ENCODE peak calls at places on chromosomes 12 and 14, in five cellular contexts. Z is PC-9; N is CD8-positive, alpha-beta T cell; X is astrocyte; S is tibial artery. V is an unnamed sample.

GRCh38 chr14:24238123-24238522 is 4.3 kb downstream of the TINF2 start:
- DNase-seq in Z (no peak), N (no peak), X (no peak), S (no peak), V (no peak)

GRCh38 chr14:90161129-90161528 is 95.2 kb upstream of the PSMC1 start:
- DNase-seq in Z (no peak), N (no peak), X (no peak), S (no peak), V (no peak)

GRCh38 chr12:105064564-105065222 is 19.6 kb downstream of the ALDH1L2 start:
- DNase-seq in Z (no peak), N (no peak), X (no peak), S (no peak), V (no peak)

GRCh38 chr12:88035907-88036289 is 6.7 kb upstream of the C12orf50 start:
- DNase-seq in Z (peak; percentile 52), N (no peak), X (no peak), S (no peak), V (no peak)

GRCh38 chr12:2960432-2960956 is 1.3 kb downstream of the TEAD4 start:
- DNase-seq in Z (peak; percentile 48), N (no peak), X (peak; percentile 56), S (no peak), V (no peak)

GRCh38 chr14:51333299-51333698 is 93.3 kb downstream of the TMX1 start:
- DNase-seq in Z (no peak), N (no peak), X (no peak), S (no peak), V (no peak)

GRCh38 chr12:123126294-123127144 is 24.4 kb downstream of the PITPNM2 start:
- DNase-seq in Z (peak; percentile 91), N (no peak), X (peak; percentile 99), S (peak; percentile 69), V (no peak)

GRCh38 chr12:106642991-106643390 is 60.2 kb downstream of the RFX4 start:
- DNase-seq in Z (no peak), N (no peak), X (no peak), S (no peak), V (no peak)

GRCh38 chr12:131815132-131815531 is 13.1 kb upstream of the MMP17 start:
- DNase-seq in Z (no peak), N (no peak), X (no peak), S (no peak), V (no peak)

GRCh38 chr12:11321980-11322379 is 11.7 kb upstream of the PRB4 start:
- DNase-seq in Z (no peak), N (no peak), X (no peak), S (no peak), V (no peak)

DNA sequence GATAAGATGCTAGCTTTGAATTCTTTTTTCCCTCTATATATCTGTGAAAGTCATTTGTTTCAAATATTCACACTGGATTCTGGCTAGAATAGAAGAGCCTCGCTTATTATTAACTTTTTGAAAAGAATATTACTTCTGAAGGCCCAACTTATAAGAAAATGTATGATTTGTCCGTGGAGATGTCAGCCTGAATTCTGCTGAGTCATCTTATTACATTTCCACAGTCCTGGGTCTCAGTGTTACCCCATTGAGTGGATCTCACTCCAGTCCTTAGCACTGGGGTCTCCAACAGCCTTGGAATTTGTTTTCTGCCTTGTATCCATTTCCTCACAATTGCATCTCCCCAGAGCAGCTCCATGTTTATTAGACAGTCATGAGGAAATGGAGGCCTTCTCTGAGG is 907.9 kb downstream of the VRK1 start:
- DNase-seq in Z (no peak), N (no peak), X (no peak), S (no peak), V (no peak)
- H3K9me3 ChIP-seq in Z (no peaks in the 10 kb centered on the region), N (no peaks in the 10 kb centered on the region), X (no peaks in the 10 kb centered on the region), S (no peaks in the 10 kb centered on the region), V (no peaks in the 10 kb centered on the region)

GRCh38 chr14:105851716-105852377 is 325.5 kb downstream of the TMEM121 start:
- DNase-seq in Z (no peak), N (no peak), X (no peak), S (peak; percentile 11), V (no peak)

GRCh38 chr14:105852378-105853088 is 326.1 kb downstream of the TMEM121 start:
- DNase-seq in Z (no peak), N (no peak), X (no peak), S (peak; percentile 8), V (no peak)

GRCh38 chr14:105848570-105848969 is 322.2 kb downstream of the TMEM121 start:
- DNase-seq in Z (no peak), N (no peak), X (no peak), S (no peak), V (no peak)

GRCh38 chr14:105850853-105851581 is 324.6 kb downstream of the TMEM121 start:
- DNase-seq in Z (no peak), N (no peak), X (no peak), S (peak; percentile 14), V (no peak)

DNA sequence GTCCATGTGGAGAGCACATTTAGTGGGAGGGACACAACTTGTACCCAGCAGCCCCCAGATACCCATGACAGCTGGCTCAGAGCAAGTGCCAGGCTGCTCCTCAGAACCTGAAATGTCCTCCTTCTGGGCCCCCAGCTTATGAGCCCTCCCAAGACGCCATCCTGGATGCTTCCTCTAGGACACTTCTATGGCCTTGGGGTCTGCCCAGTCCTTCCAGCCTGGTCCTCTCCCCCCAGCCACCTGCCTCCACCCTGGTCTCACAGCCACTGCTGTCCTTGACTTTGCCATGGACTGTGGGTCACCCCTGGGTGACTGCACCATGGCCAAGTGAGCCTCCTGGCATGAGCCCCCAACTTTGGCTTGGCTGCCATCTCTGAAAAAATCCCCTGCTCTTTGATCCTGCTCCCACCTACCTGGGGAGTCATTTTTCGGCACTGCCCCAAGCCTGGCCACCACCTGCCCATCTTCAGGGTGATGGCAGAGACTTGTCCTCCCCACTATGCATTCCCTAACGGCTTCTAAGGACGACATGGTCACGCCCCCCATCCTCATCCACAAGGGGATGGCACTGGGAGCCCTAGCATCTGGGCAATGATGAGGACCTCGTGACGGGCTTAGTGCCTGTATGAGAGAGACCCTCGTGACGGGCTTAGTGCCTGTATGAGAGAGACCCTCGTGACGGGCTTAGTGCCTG is 323.7 kb downstream of the TMEM121 start:
- DNase-seq in Z (no peak), N (no peak), X (no peak), S (no peak), V (no peak)
- H3K9me3 ChIP-seq in Z (no peaks in the 10 kb centered on the region), N (no peaks in the 10 kb centered on the region), X (peaks cover 21% of the 10 kb centered on the region), S (no peaks in the 10 kb centered on the region), V (no peaks in the 10 kb centered on the region)

DNA sequence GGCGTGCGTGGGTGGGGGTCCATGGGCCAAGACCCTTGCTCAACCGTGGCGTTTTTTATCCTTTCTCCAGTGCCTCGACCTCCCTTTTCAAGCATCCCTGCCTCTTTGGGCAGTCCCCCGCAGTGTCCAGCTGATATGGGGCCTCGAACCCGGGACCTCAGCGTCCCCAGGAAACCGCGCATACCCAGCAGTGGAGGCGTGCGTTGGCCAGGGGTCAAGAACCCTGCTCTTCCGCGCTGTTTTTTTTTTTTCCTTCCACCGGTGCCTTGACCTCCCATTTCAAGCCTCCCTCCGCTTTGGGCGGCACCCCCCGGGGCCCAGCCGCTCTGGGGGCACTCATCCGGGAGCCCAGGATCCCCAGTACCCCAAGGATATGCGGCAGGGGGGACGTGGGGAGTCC is 325.8 kb downstream of the ALG10 start:
- DNase-seq in Z (no peak), N (no peak), X (no peak), S (no peak), V (no peak)
- H3K9me3 ChIP-seq in Z (no peaks in the 10 kb centered on the region), N (no peaks in the 10 kb centered on the region), X (no peaks in the 10 kb centered on the region), S (no peaks in the 10 kb centered on the region), V (no peaks in the 10 kb centered on the region)

GRCh38 chr12:38123566-38124246 is 192.9 kb upstream of the ALG10B start:
- DNase-seq in Z (no peak), N (no peak), X (no peak), S (no peak), V (no peak)

GRCh38 chr12:38113991-38114390 is 202.6 kb upstream of the ALG10B start:
- DNase-seq in Z (no peak), N (no peak), X (no peak), S (no peak), V (no peak)

GRCh38 chr12:38120438-38120837 is 196.1 kb upstream of the ALG10B start:
- DNase-seq in Z (no peak), N (no peak), X (no peak), S (no peak), V (no peak)

GRCh38 chr12:38116968-38117367 is 199.6 kb upstream of the ALG10B start:
- DNase-seq in Z (no peak), N (no peak), X (no peak), S (no peak), V (no peak)

GRCh38 chr12:38118632-38119031 is 197.9 kb upstream of the ALG10B start:
- DNase-seq in Z (no peak), N (no peak), X (no peak), S (no peak), V (no peak)
- H3K9me3 ChIP-seq in Z (peaks cover 4% of the 10 kb centered on the region), N (no peaks in the 10 kb centered on the region), X (peaks cover 11% of the 10 kb centered on the region), S (no peaks in the 10 kb centered on the region), V (no peaks in the 10 kb centered on the region)

GRCh38 chr12:127245437-127245836 is 1021.5 kb upstream of the TMEM132C start:
- DNase-seq in Z (no peak), N (no peak), X (peak; percentile 57), S (no peak), V (no peak)
- H3K9me3 ChIP-seq in Z (no peaks in the 10 kb centered on the region), N (no peaks in the 10 kb centered on the region), X (no peaks in the 10 kb centered on the region), S (no peaks in the 10 kb centered on the region), V (peaks cover 2% of the 10 kb centered on the region)

GRCh38 chr14:106666341-106666740 is 1140.0 kb downstream of the TMEM121 start:
- DNase-seq in Z (no peak), N (no peak), X (no peak), S (no peak), V (no peak)
- H3K9me3 ChIP-seq in Z (no peaks in the 10 kb centered on the region), N (no peaks in the 10 kb centered on the region), X (peaks cover 5% of the 10 kb centered on the region), S (no peaks in the 10 kb centered on the region), V (no peaks in the 10 kb centered on the region)

DNA sequence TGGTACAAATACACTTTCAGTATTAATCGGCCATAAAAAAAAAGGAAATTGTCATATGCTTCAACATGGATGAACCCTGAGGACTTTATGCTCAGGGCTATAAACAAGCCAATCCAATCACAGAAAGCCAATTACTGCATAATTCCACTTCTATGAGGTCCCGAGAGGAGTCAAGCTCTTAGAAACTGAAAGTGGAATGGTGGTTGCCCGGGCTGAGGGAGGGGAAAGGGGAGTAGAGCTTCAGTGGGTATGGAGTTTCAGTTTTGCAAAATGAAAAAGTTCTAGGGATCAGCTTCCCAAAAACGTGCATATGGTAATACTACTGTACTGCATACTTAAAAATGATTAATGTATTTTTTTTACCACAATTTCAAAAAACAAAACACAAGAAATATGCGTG is 52.0 kb downstream of the RNF34 start:
- DNase-seq in Z (no peak), N (no peak), X (no peak), S (no peak), V (no peak)
- H3K9me3 ChIP-seq in Z (no peaks in the 10 kb centered on the region), N (no peaks in the 10 kb centered on the region), X (no peaks in the 10 kb centered on the region), S (no peaks in the 10 kb centered on the region), V (no peaks in the 10 kb centered on the region)

DNA sequence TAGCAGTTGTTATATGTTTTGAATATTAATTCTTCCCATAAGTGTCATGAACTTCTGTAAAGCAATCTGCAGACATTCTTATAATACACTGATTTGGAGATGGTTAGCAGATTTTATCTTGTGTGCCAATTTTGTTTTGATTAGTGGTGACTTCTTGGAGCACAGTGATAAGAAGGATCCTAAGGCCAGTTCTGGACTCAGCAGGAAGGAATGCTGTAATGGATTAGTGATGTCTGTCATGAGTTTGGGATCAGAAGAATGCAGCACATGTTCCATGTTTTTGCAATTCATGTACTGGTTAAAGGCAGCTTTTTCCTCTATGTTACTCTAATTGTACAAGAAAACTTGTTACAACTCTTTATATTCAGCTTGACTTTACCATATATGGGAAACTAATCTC is 91.5 kb downstream of the UNC79 start:
- DNase-seq in Z (no peak), N (no peak), X (peak; percentile 35), S (no peak), V (no peak)
- H3K9me3 ChIP-seq in Z (peaks cover 12% of the 10 kb centered on the region), N (peaks cover 6% of the 10 kb centered on the region), X (no peaks in the 10 kb centered on the region), S (peaks cover 28% of the 10 kb centered on the region), V (no peaks in the 10 kb centered on the region)